ENCODE peak calls at places on chromosomes 11 and 22, in eight cellular contexts. Y is left ventricle myocardium inferior; S is stimulated activated CD4-positive, alpha-beta T cell treated with anti-CD3 and anti-CD28 coated beads, Interleukin-4, amount 100 ng/mL, for 1 hour; Z is nephron progenitor cell; U is GM20000; B is A549; F is stimulated activated CD8-positive, alpha-beta memory T cell treated with anti-CD3 and anti-CD28 coated beads, Interleukin-4, amount 100 ng/mL, for 1 hour; H is suprapubic skin. K is an unnamed sample.

GRCh38 chr11:120632579-120632978 is 121.0 kb downstream of the GRIK4 start:
- DNase-seq in F (no peak), B (peak; percentile 7), H (no peak), U (peak; percentile 59), S (no peak), Z (no peak), Y (no peak), K (no peak)

GRCh38 chr11:120667281-120667680 is 155.7 kb downstream of the GRIK4 start:
- DNase-seq in S (no peak), H (no peak), Y (peak; percentile 24), B (no peak), U (no peak), Z (peak; percentile 26), F (no peak), K (no peak)

GRCh38 chr11:78684377-78684776 is 109.7 kb upstream of the NARS2 start:
- DNase-seq in Z (no peak), F (no peak), S (no peak), H (no peak), U (no peak), Y (no peak), B (no peak), K (no peak)

GRCh38 chr11:63243533-63243932 is at the start of gene SLC22A25:
- DNase-seq in U (no peak), H (no peak), B (no peak), Y (no peak), Z (no peak), F (no peak), S (no peak), K (no peak)

GRCh38 chr11:24264868-24265267 is 232.0 kb upstream of the LUZP2 start:
- DNase-seq in Y (no peak), H (no peak), Z (no peak), B (no peak), U (no peak), F (no peak), S (no peak), K (no peak)

GRCh38 chr11:70084046-70084984 is 6.2 kb downstream of the ANO1 start:
- DNase-seq in U (no peak), F (no peak), Y (no peak), H (no peak), Z (no peak), B (no peak), S (no peak), K (no peak)

GRCh38 chr11:12769834-12770345 is 95.7 kb downstream of the TEAD1 start:
- DNase-seq in F (no peak), B (peak; percentile 74), Y (no peak), Z (no peak), H (no peak), S (no peak), U (no peak), K (no peak)

GRCh38 chr11:107587306-107587979 is 3.5 kb upstream of the ELMOD1 start:
- DNase-seq in Z (no peak), H (no peak), U (no peak), S (no peak), Y (no peak), B (no peak), F (no peak), K (no peak)

GRCh38 chr22:37276771-37277170 is 5.5 kb upstream of the CYTH4 start:
- DNase-seq in U (no peak), Y (no peak), H (no peak), Z (no peak), S (no peak), B (no peak), F (no peak), K (no peak)

GRCh38 chr11:31802990-31803812 is 7.9 kb downstream of the PAX6 start:
- DNase-seq in F (no peak), Y (no peak), S (no peak), H (no peak), U (peak; percentile 56), Z (peak; percentile 24), B (no peak), K (no peak)

GRCh38 chr11:129278586-129279319 is 86.6 kb upstream of the ARHGAP32 start:
- DNase-seq in Y (no peak), F (no peak), S (peak; percentile 14), Z (peak; percentile 56), H (no peak), B (no peak), U (peak; percentile 28), K (no peak)

GRCh38 chr11:1731451-1732059 is 18.8 kb downstream of the IFITM10 start:
- DNase-seq in F (no peak), U (no peak), Y (no peak), Z (no peak), H (no peak), B (no peak), S (no peak), K (no peak)

GRCh38 chr11:67098799-67099198 is 20.3 kb upstream of the KDM2A start:
- DNase-seq in Y (peak; percentile 43), U (no peak), B (no peak), Z (no peak), F (no peak), H (no peak), S (no peak), K (no peak)

GRCh38 chr11:82996966-82997606 is 74.6 kb downstream of the RAB30 start:
- DNase-seq in H (no peak), B (no peak), S (no peak), Z (no peak), Y (no peak), U (peak; percentile 61), F (no peak), K (no peak)

GRCh38 chr11:95459268-95460040 is 228.5 kb upstream of the SESN3 start:
- DNase-seq in Z (no peak), U (no peak), F (no peak), Y (no peak), H (no peak), B (no peak), S (no peak), K (no peak)

GRCh38 chr11:64218628-64219353 is 7.2 kb downstream of the TRPT1 start:
- DNase-seq in U (no peak), Z (no peak), Y (no peak), H (no peak), S (no peak), F (no peak), B (no peak), K (no peak)

GRCh38 chr11:68939583-68940555 is 36.2 kb downstream of the IGHMBP2 start:
- DNase-seq in S (no peak), Y (no peak), F (no peak), U (no peak), Z (no peak), B (no peak), H (no peak), K (no peak)

GRCh38 chr11:78583889-78584288 is 9.2 kb upstream of the NARS2 start:
- DNase-seq in U (no peak), F (no peak), H (no peak), S (no peak), B (no peak), Z (no peak), Y (no peak), K (no peak)

GRCh38 chr11:20668844-20669832 is at the start of gene NELL1:
- DNase-seq in F (no peak), Z (peak; percentile 65), B (no peak), U (no peak), Y (no peak), H (no peak), S (no peak), K (no peak)

GRCh38 chr11:6194065-6194581 is 4.9 kb upstream of the OR52W1 start:
- DNase-seq in Z (no peak), F (no peak), U (no peak), Y (no peak), H (no peak), S (no peak), B (no peak), K (no peak)

GRCh38 chr11:70637186-70637800 is 239.0 kb downstream of the CTTN start:
- DNase-seq in F (no peak), Y (no peak), Z (no peak), B (no peak), S (no peak), U (no peak), H (no peak), K (no peak)

GRCh38 chr11:33657757-33658156 is 42.9 kb downstream of the C11orf91 start:
- DNase-seq in F (no peak), S (no peak), Z (no peak), H (no peak), Y (no peak), B (no peak), U (no peak), K (no peak)

GRCh38 chr11:6596237-6596877 is 7.1 kb downstream of the RRP8 start:
- DNase-seq in Y (no peak), B (no peak), U (no peak), S (no peak), Z (no peak), F (no peak), H (no peak), K (no peak)

GRCh38 chr11:127474735-127475134 is 474.2 kb upstream of the KIRREL3 start:
- DNase-seq in U (no peak), H (no peak), Y (no peak), B (no peak), S (no peak), F (no peak), Z (peak; percentile 26), K (no peak)

GRCh38 chr22:41880653-41881052 is 34.2 kb downstream of the SHISA8 start:
- DNase-seq in F (no peak), S (no peak), B (no peak), Y (no peak), H (no peak), U (no peak), Z (no peak), K (no peak)

GRCh38 chr11:116114198-116114651 is 610.0 kb upstream of the CADM1 start:
- DNase-seq in F (no peak), H (no peak), Y (no peak), B (no peak), U (no peak), Z (no peak), S (no peak), K (no peak)

GRCh38 chr11:113894421-113894996 is 10.1 kb upstream of the HTR3B start:
- DNase-seq in Z (no peak), F (no peak), S (no peak), U (peak; percentile 40), Y (no peak), B (no peak), H (no peak), K (no peak)

GRCh38 chr11:65894034-65894591 is 3.6 kb downstream of the CCDC85B start:
- DNase-seq in S (no peak), Z (no peak), H (no peak), F (no peak), B (no peak), U (no peak), Y (peak; percentile 64), K (no peak)